ENCODE peak calls at places on chromosomes 2 and 18, in nine cellular contexts. J, P, C, A, F, X, B, S and T are unnamed samples.

GRCh38 chr2:146295080-146295670 is 1549.7 kb upstream of the ACVR2A start:
- DNase-seq in J (peak), P (no peak), C (no peak), A (no peak), F (no peak), X (no peak), B (no peak), S (peak), T (no peak)

GRCh38 chr2:193502363-193503035 is 1307.8 kb upstream of the TMEFF2 start:
- DNase-seq in J (no peak), P (peak), C (no peak), A (no peak), F (no peak), X (peak), B (no peak), S (no peak), T (no peak)

GRCh38 chr2:222613715-222614331 is 42.1 kb downstream of the FARSB start:
- DNase-seq in J (peak), P (peak), C (peak), A (peak), F (no peak), X (peak), B (peak), S (peak), T (peak)

GRCh38 chr2:37388074-37388473 is 43.6 kb downstream of the QPCT start:
- DNase-seq in J (no peak), P (peak), C (peak), A (peak), F (no peak), X (no peak), B (no peak), S (no peak), T (no peak)

GRCh38 chr2:96324716-96325037 is 440 bp upstream of the ITPRIPL1 start:
- DNase-seq in J (no peak), P (no peak), C (no peak), A (no peak), F (no peak), X (peak), B (no peak), S (peak), T (no peak)

GRCh38 chr18:12328179-12328823 is 20.3 kb downstream of the TUBB6 start:
- DNase-seq in J (no peak), P (no peak), C (no peak), A (no peak), F (peak), X (no peak), B (no peak), S (no peak), T (no peak)

GRCh38 chr2:54558976-54559410 is 102.9 kb downstream of the SPTBN1 start:
- DNase-seq in J (peak), P (no peak), C (no peak), A (peak), F (no peak), X (no peak), B (no peak), S (no peak), T (no peak)

GRCh38 chr2:6080837-6081541 is 388.8 kb downstream of the SOX11 start:
- DNase-seq in J (no peak), P (no peak), C (no peak), A (no peak), F (no peak), X (no peak), B (no peak), S (no peak), T (no peak)

GRCh38 chr2:27306136-27306535 is 2.1 kb downstream of the UCN start:
- DNase-seq in J (no peak), P (no peak), C (no peak), A (no peak), F (no peak), X (no peak), B (no peak), S (no peak), T (no peak)

GRCh38 chr2:239905884-239906654 is 119.1 kb downstream of the NDUFA10 start:
- DNase-seq in J (no peak), P (no peak), C (no peak), A (no peak), F (no peak), X (no peak), B (no peak), S (no peak), T (no peak)

GRCh38 chr2:3046170-3046865 is 331.3 kb downstream of the EIPR1 start:
- DNase-seq in J (no peak), P (no peak), C (no peak), A (no peak), F (no peak), X (no peak), B (no peak), S (no peak), T (no peak)

GRCh38 chr2:100242891-100243670 is 79.2 kb downstream of the LONRF2 start:
- DNase-seq in J (peak), P (peak), C (peak), A (peak), F (peak), X (peak), B (peak), S (peak), T (peak)

GRCh38 chr2:172672114-172672513 is 63.5 kb upstream of the RAPGEF4 start:
- DNase-seq in J (peak), P (no peak), C (no peak), A (peak), F (no peak), X (no peak), B (no peak), S (no peak), T (no peak)